ENCODE peak calls at places on chromosomes 3 and 15, in four cellular contexts. One of them, this sample, is unnamed.

GRCh38 chr3:172191629-172192028 is 152.3 kb downstream of the FNDC3B start:
- DNase-seq in choroid plexus epithelial cell: no peak
- DNase-seq in endothelial cell of umbilical vein: no peak
- DNase-seq in endothelial cell: no peak
- DNase-seq in this sample: no peak

GRCh38 chr15:81419304-81419943 is 45.4 kb upstream of the TMC3 start:
- DNase-seq in endothelial cell of umbilical vein: no peak
- DNase-seq in endothelial cell: no peak
- DNase-seq in choroid plexus epithelial cell: peak; percentile 86
- DNase-seq in this sample: no peak

GRCh38 chr15:69593981-69594966 is 141.7 kb downstream of the RPLP1 start:
- DNase-seq in endothelial cell: no peak
- DNase-seq in choroid plexus epithelial cell: peak; percentile 73
- DNase-seq in endothelial cell of umbilical vein: no peak
- DNase-seq in this sample: peak; percentile 64

GRCh38 chr15:101562428-101563059 is 73.0 kb upstream of the PCSK6 start:
- DNase-seq in endothelial cell of umbilical vein: no peak
- DNase-seq in endothelial cell: no peak
- DNase-seq in choroid plexus epithelial cell: no peak
- DNase-seq in this sample: no peak

GRCh38 chr3:128424508-128425069 is 42.1 kb downstream of the DNAJB8 start:
- DNase-seq in endothelial cell of umbilical vein: peak; percentile 82
- DNase-seq in endothelial cell: no peak
- DNase-seq in choroid plexus epithelial cell: no peak
- DNase-seq in this sample: no peak

GRCh38 chr15:88709960-88710715 is 71.3 kb downstream of the ISG20 start:
- DNase-seq in endothelial cell: no peak
- DNase-seq in endothelial cell of umbilical vein: no peak
- DNase-seq in choroid plexus epithelial cell: no peak
- DNase-seq in this sample: no peak

GRCh38 chr3:161275919-161276318 is 54.8 kb downstream of the NMD3 start:
- DNase-seq in endothelial cell of umbilical vein: no peak
- DNase-seq in choroid plexus epithelial cell: no peak
- DNase-seq in endothelial cell: no peak
- DNase-seq in this sample: no peak

GRCh38 chr15:58748040-58748786 is 1.3 kb downstream of the ADAM10 start:
- DNase-seq in endothelial cell: no peak
- DNase-seq in choroid plexus epithelial cell: no peak
- DNase-seq in endothelial cell of umbilical vein: peak; percentile 43
- DNase-seq in this sample: no peak

GRCh38 chr3:151096697-151097096 is 11.2 kb downstream of the MED12L start:
- DNase-seq in endothelial cell: no peak
- DNase-seq in endothelial cell of umbilical vein: no peak
- DNase-seq in choroid plexus epithelial cell: no peak
- DNase-seq in this sample: no peak

GRCh38 chr3:51933471-51934138 is 8.1 kb downstream of the RRP9 start:
- DNase-seq in endothelial cell of umbilical vein: no peak
- DNase-seq in endothelial cell: no peak
- DNase-seq in choroid plexus epithelial cell: no peak
- DNase-seq in this sample: no peak

GRCh38 chr3:173371848-173372487 is 25.6 kb upstream of the NLGN1 start:
- DNase-seq in choroid plexus epithelial cell: peak; percentile 45
- DNase-seq in endothelial cell: peak; percentile 40
- DNase-seq in endothelial cell of umbilical vein: peak; percentile 50
- DNase-seq in this sample: no peak

GRCh38 chr3:127175272-127175671 is 17.7 kb upstream of the PRR23E start:
- DNase-seq in endothelial cell of umbilical vein: no peak
- DNase-seq in choroid plexus epithelial cell: no peak
- DNase-seq in endothelial cell: no peak
- DNase-seq in this sample: no peak

GRCh38 chr15:40150163-40150925 is 10.5 kb upstream of the BUB1B start:
- DNase-seq in endothelial cell: no peak
- DNase-seq in choroid plexus epithelial cell: peak; percentile 32
- DNase-seq in endothelial cell of umbilical vein: peak; percentile 40
- DNase-seq in this sample: peak; percentile 59

GRCh38 chr3:171776839-171777607 is 33.3 kb downstream of the PLD1 start:
- DNase-seq in endothelial cell: peak; percentile 38
- DNase-seq in endothelial cell of umbilical vein: peak; percentile 53
- DNase-seq in choroid plexus epithelial cell: no peak
- DNase-seq in this sample: no peak

GRCh38 chr15:69902414-69903062 is 195.2 kb downstream of the TLE3 start:
- DNase-seq in endothelial cell: no peak
- DNase-seq in choroid plexus epithelial cell: no peak
- DNase-seq in endothelial cell of umbilical vein: no peak
- DNase-seq in this sample: no peak

GRCh38 chr3:31522152-31522551 is 10.6 kb upstream of the STT3B start:
- DNase-seq in endothelial cell: no peak
- DNase-seq in choroid plexus epithelial cell: no peak
- DNase-seq in endothelial cell of umbilical vein: no peak
- DNase-seq in this sample: peak; percentile 72

GRCh38 chr3:71374582-71374981 is 208.9 kb downstream of the FOXP1 start:
- DNase-seq in endothelial cell: no peak
- DNase-seq in choroid plexus epithelial cell: no peak
- DNase-seq in endothelial cell of umbilical vein: no peak
- DNase-seq in this sample: no peak

GRCh38 chr3:175932586-175932985 is 1073.5 kb downstream of the NAALADL2 start:
- DNase-seq in endothelial cell of umbilical vein: no peak
- DNase-seq in endothelial cell: no peak
- DNase-seq in choroid plexus epithelial cell: peak; percentile 27
- DNase-seq in this sample: no peak
- TF ChIP-seq CTCF in endothelial cell of umbilical vein: no peak
- TF ChIP-seq CTCF in endothelial cell: no peak
- TF ChIP-seq CTCF in choroid plexus epithelial cell: no peak
- TF ChIP-seq CTCF in this sample: no peak

DNA sequence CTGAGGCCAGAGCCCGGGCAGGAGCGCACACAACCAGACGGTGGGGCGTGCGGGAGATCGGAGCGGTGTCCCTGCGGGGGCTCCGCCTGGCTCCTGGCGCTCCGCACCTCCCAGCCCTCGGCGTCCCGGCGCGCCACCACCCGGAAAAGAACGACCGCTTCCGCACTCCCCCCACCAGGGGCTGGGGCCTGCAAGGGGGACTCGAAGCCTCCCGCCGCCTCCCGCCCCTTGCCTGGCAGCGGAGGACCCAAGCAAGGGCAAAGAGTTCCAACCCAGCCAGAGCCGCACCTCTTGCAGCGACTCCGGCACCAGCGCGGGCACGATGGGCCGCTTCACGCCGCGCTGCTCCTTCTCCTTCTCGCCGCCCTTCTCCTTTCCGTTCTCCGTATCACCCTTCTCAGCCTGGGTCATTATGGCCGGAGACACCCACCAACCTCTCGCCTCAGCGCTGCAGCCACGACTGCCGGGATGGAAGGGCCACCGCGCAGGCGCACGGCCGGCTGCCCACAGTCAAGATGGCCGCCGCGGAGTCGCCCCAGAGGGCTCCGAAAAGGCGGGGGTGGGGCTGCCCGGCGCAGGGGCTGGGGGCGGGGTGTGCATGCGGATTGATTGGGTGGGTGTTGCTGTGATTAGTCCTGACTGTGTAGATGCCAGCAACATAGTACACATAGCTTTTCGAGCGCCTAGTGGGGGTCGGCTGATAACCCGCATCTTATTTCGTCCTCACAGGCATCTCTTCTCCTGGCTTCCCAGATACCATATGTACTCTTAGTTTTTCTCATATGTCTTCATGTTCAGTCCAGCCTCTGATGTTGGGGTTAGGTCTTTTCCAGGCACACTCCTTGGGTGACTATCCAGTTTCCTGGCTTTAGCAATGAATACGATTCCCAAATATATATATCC is at the start of gene ACTR8:
- DNase-seq in endothelial cell of umbilical vein: peak; percentile 91
- DNase-seq in choroid plexus epithelial cell: peak; percentile 87
- DNase-seq in endothelial cell: peak; percentile 93
- DNase-seq in this sample: peak; percentile 81
- TF ChIP-seq CTCF in endothelial cell of umbilical vein: peak; percentile 8
- TF ChIP-seq CTCF in choroid plexus epithelial cell: peak; percentile 5
- TF ChIP-seq CTCF in endothelial cell: no peak
- TF ChIP-seq CTCF in this sample: no peak

DNA sequence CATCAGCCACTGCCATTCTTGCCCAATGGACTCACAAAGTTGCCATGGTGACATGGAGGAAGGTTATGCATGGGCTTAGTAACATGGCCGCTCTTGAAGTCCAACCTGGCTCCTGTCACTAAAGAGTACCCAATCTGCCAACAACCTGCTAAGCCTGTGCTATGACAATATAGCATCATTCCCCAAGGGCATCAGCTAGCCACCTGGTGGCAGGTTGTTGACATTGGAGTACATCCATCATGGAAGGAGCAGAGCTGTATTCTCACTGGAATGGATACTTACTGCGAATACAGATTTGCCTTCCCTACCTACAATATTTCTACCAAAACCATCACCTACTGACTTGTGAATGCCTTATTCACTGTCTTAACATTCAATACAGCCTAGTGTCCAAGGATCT is 138.9 kb upstream of the RORA start:
- DNase-seq in choroid plexus epithelial cell: no peak
- DNase-seq in endothelial cell: no peak
- DNase-seq in endothelial cell of umbilical vein: no peak
- DNase-seq in this sample: no peak
- TF ChIP-seq CTCF in choroid plexus epithelial cell: no peak
- TF ChIP-seq CTCF in endothelial cell: no peak
- TF ChIP-seq CTCF in endothelial cell of umbilical vein: no peak
- TF ChIP-seq CTCF in this sample: no peak

GRCh38 chr3:155861476-155862183 is 7.4 kb upstream of the SLC33A1 start:
- DNase-seq in endothelial cell of umbilical vein: no peak
- DNase-seq in choroid plexus epithelial cell: no peak
- DNase-seq in endothelial cell: no peak
- DNase-seq in this sample: no peak
- TF ChIP-seq CTCF in endothelial cell of umbilical vein: no peak
- TF ChIP-seq CTCF in choroid plexus epithelial cell: no peak
- TF ChIP-seq CTCF in endothelial cell: no peak
- TF ChIP-seq CTCF in this sample: no peak

GRCh38 chr3:46270474-46270873 is 28.2 kb downstream of the CCR3 start:
- DNase-seq in endothelial cell of umbilical vein: no peak
- DNase-seq in choroid plexus epithelial cell: no peak
- DNase-seq in endothelial cell: no peak
- DNase-seq in this sample: no peak

GRCh38 chr3:46266598-46266997 is 24.3 kb downstream of the CCR3 start:
- DNase-seq in endothelial cell: no peak
- DNase-seq in endothelial cell of umbilical vein: no peak
- DNase-seq in choroid plexus epithelial cell: no peak
- DNase-seq in this sample: no peak

GRCh38 chr3:46271209-46271608 is 28.9 kb downstream of the CCR3 start:
- DNase-seq in choroid plexus epithelial cell: no peak
- DNase-seq in endothelial cell: no peak
- DNase-seq in endothelial cell of umbilical vein: no peak
- DNase-seq in this sample: no peak

GRCh38 chr3:46271910-46272309 is 29.6 kb downstream of the CCR3 start:
- DNase-seq in choroid plexus epithelial cell: no peak
- DNase-seq in endothelial cell of umbilical vein: no peak
- DNase-seq in endothelial cell: no peak
- DNase-seq in this sample: no peak

GRCh38 chr3:46269556-46269955 is 27.3 kb downstream of the CCR3 start:
- DNase-seq in endothelial cell of umbilical vein: no peak
- DNase-seq in endothelial cell: no peak
- DNase-seq in choroid plexus epithelial cell: no peak
- DNase-seq in this sample: no peak
- TF ChIP-seq CTCF in endothelial cell of umbilical vein: no peak
- TF ChIP-seq CTCF in endothelial cell: no peak
- TF ChIP-seq CTCF in choroid plexus epithelial cell: no peak
- TF ChIP-seq CTCF in this sample: no peak

DNA sequence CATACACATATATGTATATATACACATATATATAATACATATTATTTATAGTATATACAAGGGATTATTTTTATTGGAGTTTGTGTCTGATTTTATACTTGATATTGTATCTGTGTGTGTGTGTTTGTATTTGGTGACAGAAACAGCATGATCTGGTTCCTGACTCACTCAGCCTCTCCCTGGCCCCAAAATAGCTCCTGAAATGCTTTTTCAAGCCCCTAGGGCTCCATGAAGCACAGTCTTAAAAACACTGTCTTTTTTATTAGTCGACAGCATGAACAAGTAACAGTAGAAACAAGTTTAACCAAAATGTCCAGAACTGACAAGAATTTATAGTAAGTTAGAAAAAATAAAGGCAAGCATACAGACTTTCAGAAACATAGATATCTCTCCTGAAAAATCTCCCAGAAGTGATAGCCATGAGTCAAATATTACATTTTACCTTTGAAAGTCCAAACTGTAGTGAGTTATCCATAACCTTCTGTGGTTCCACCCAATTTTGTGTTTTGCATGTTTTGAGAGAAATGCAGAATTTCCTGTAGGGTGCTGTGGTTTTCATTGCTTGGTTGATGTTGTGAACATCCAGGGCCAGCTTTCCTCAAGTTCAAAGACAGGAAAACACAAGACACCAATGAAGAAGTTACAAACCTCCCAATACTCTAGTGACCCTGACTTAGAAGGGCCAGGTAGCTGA is 98.5 kb upstream of the CCDC80 start:
- DNase-seq in endothelial cell: no peak
- DNase-seq in endothelial cell of umbilical vein: no peak
- DNase-seq in choroid plexus epithelial cell: peak; percentile 52
- DNase-seq in this sample: no peak
- TF ChIP-seq CTCF in endothelial cell: no peak
- TF ChIP-seq CTCF in endothelial cell of umbilical vein: no peak
- TF ChIP-seq CTCF in choroid plexus epithelial cell: peak; percentile 9
- TF ChIP-seq CTCF in this sample: no peak

GRCh38 chr15:42171795-42172194 is 15.4 kb upstream of the PLA2G4F start:
- DNase-seq in endothelial cell of umbilical vein: no peak
- DNase-seq in choroid plexus epithelial cell: no peak
- DNase-seq in endothelial cell: no peak
- DNase-seq in this sample: no peak
- TF ChIP-seq CTCF in endothelial cell of umbilical vein: no peak
- TF ChIP-seq CTCF in choroid plexus epithelial cell: no peak
- TF ChIP-seq CTCF in endothelial cell: no peak
- TF ChIP-seq CTCF in this sample: no peak

GRCh38 chr3:153440311-153440710 is 278.3 kb downstream of the RAP2B start:
- DNase-seq in endothelial cell: no peak
- DNase-seq in choroid plexus epithelial cell: no peak
- DNase-seq in endothelial cell of umbilical vein: no peak
- DNase-seq in this sample: no peak
- TF ChIP-seq CTCF in endothelial cell: no peak
- TF ChIP-seq CTCF in choroid plexus epithelial cell: no peak
- TF ChIP-seq CTCF in endothelial cell of umbilical vein: no peak
- TF ChIP-seq CTCF in this sample: no peak

GRCh38 chr15:90883971-90884718 is at the start of gene FES:
- DNase-seq in endothelial cell: peak; percentile 70
- DNase-seq in choroid plexus epithelial cell: peak; percentile 52
- DNase-seq in endothelial cell of umbilical vein: peak; percentile 76
- DNase-seq in this sample: peak; percentile 82

GRCh38 chr15:90885432-90886290 is 1.4 kb downstream of the FES start:
- DNase-seq in endothelial cell of umbilical vein: peak; percentile 72
- DNase-seq in choroid plexus epithelial cell: peak; percentile 74
- DNase-seq in endothelial cell: peak; percentile 86
- DNase-seq in this sample: peak; percentile 85

GRCh38 chr15:90884719-90885431 is 571 bp downstream of the FES start:
- DNase-seq in endothelial cell: no peak
- DNase-seq in choroid plexus epithelial cell: no peak
- DNase-seq in endothelial cell of umbilical vein: peak; percentile 31
- DNase-seq in this sample: no peak

GRCh38 chr15:90887037-90887481 is 2.8 kb downstream of the FES start:
- DNase-seq in choroid plexus epithelial cell: no peak
- DNase-seq in endothelial cell: no peak
- DNase-seq in endothelial cell of umbilical vein: no peak
- DNase-seq in this sample: peak; percentile 36

DNA sequence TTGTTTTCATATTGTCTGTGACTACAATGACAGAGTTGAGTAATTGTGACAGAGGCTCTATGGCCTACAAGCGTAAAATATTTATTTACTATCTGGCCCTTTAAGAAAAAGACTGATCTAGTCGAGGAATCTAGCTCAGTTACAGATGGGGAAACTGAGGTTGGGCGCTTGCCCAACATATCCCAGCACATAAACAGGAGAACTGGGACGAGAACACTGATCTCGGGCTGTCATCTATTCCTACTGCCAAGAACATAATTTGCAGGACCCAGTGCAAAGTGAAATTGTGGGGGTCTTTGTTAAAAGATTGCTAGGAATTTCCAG is 1.9 kb downstream of the FES start:
- DNase-seq in endothelial cell of umbilical vein: no peak
- DNase-seq in endothelial cell: no peak
- DNase-seq in choroid plexus epithelial cell: no peak
- DNase-seq in this sample: no peak
- TF ChIP-seq CTCF in endothelial cell of umbilical vein: no peak
- TF ChIP-seq CTCF in endothelial cell: peak; percentile 18
- TF ChIP-seq CTCF in choroid plexus epithelial cell: no peak
- TF ChIP-seq CTCF in this sample: peak; percentile 60

This sample was measured in CD14-positive monocyte.